ENCODE peak calls at places on chromosome 2, in eight cellular contexts. O is stimulated activated CD4-positive, alpha-beta T cell treated with anti-CD3 and anti-CD28 coated beads, Interleukin-12 subunit alpha, Interleukin-12 subunit beta, amount 100 ng/mL, for 48 hours; M is T-helper 2 cell; X is COR-L47; G is aorta; K is ascending aorta; T is effector CD8-positive, alpha-beta T cell; J is GM06990. R is an unnamed sample.

GRCh38 chr2:239758325-239758877 is 266.7 kb downstream of the NDUFA10 start:
- DNase-seq in O (no peak), M (no peak), X (no peak), G (no peak), K (peak), T (no peak), J (no peak), R (no peak)

GRCh38 chr2:8412082-8412481 is 269.8 kb upstream of the ID2 start:
- DNase-seq in O (no peak), M (no peak), X (no peak), G (no peak), K (no peak), T (no peak), J (no peak), R (no peak)

GRCh38 chr2:239265681-239266435 is 135.0 kb downstream of the HDAC4 start:
- DNase-seq in O (no peak), M (no peak), X (no peak), G (no peak), K (no peak), T (no peak), J (no peak), R (no peak)

GRCh38 chr2:201987426-201987825 is 46.2 kb upstream of the FZD7 start:
- DNase-seq in O (no peak), M (no peak), X (no peak), G (no peak), K (no peak), T (no peak), J (no peak), R (no peak)

GRCh38 chr2:134397146-134397896 is 143.4 kb downstream of the MGAT5 start:
- DNase-seq in O (no peak), M (no peak), X (no peak), G (no peak), K (no peak), T (no peak), J (no peak), R (no peak)

GRCh38 chr2:119197529-119198266 is 25.9 kb upstream of the STEAP3 start:
- DNase-seq in O (no peak), M (no peak), X (no peak), G (no peak), K (no peak), T (no peak), J (no peak), R (no peak)

GRCh38 chr2:229492034-229492433 is 220.9 kb upstream of the PID1 start:
- DNase-seq in O (no peak), M (no peak), X (no peak), G (no peak), K (no peak), T (no peak), J (no peak), R (no peak)

GRCh38 chr2:194553969-194554368 is 1103.1 kb upstream of the SLC39A10 start:
- DNase-seq in O (no peak), M (no peak), X (no peak), G (no peak), K (no peak), T (no peak), J (no peak), R (no peak)

GRCh38 chr2:181972431-181973190 is 13.0 kb upstream of the PPP1R1C start:
- DNase-seq in O (no peak), M (no peak), X (no peak), G (no peak), K (no peak), T (no peak), J (no peak), R (no peak)

GRCh38 chr2:20664431-20665260 is 2.3 kb upstream of the GDF7 start:
- DNase-seq in O (no peak), M (no peak), X (no peak), G (no peak), K (peak), T (no peak), J (no peak), R (no peak)

GRCh38 chr2:9358846-9359245 is 64.5 kb downstream of the ITGB1BP1 start:
- DNase-seq in O (no peak), M (no peak), X (no peak), G (no peak), K (no peak), T (no peak), J (no peak), R (no peak)

GRCh38 chr2:14350856-14351255 is 281.7 kb upstream of the LRATD1 start:
- DNase-seq in O (no peak), M (no peak), X (no peak), G (no peak), K (no peak), T (no peak), J (no peak), R (no peak)

GRCh38 chr2:32442020-32442467 is 85.2 kb downstream of the BIRC6 start:
- DNase-seq in O (no peak), M (no peak), X (no peak), G (no peak), K (no peak), T (no peak), J (no peak), R (no peak)

GRCh38 chr2:870426-870825 is 80.2 kb upstream of the SNTG2 start:
- DNase-seq in O (no peak), M (no peak), X (no peak), G (no peak), K (peak), T (no peak), J (no peak), R (no peak)

GRCh38 chr2:150376627-150377335 is 110.7 kb downstream of the RND3 start:
- DNase-seq in O (no peak), M (no peak), X (no peak), G (no peak), K (no peak), T (no peak), J (no peak), R (no peak)

GRCh38 chr2:18387479-18388206 is 172.8 kb downstream of the RDH14 start:
- DNase-seq in O (peak), M (no peak), X (peak), G (peak), K (peak), T (peak), J (no peak), R (peak)

R was measured in CMK.